ENCODE peak calls at places on chromosome 12, in seven cellular contexts. Q is lower lobe of right lung, P is psoas muscle, Z is heart right ventricle, M is body of pancreas, A is upper lobe of left lung, F is pancreas. C is an unnamed sample. For H3K4me1, the result is how much of the 10 kb centered on the place peaks cover.

GRCh38 chr12:31323466-31324115 is 2.4 kb downstream of the SINHCAF start:
- ATAC-seq in A (no peak), F (peak), M (peak), Q (peak), Z (no peak), P (no peak), C (no peak)

GRCh38 chr12:96048392-96048969 is 13.1 kb upstream of the LTA4H start:
- ATAC-seq in Z (no peak), F (peak), M (no peak), P (no peak), Q (peak), A (peak), C (no peak)

GRCh38 chr12:64583395-64584172 is 26.7 kb upstream of the RASSF3 start:
- ATAC-seq in Z (peak), F (peak), Q (no peak), P (no peak), M (peak), A (no peak), C (no peak)

GRCh38 chr12:69007166-69007857 is 74.3 kb upstream of the CPM start:
- ATAC-seq in A (no peak), Z (peak), M (no peak), P (no peak), F (no peak), Q (peak), C (peak)

GRCh38 chr12:18414671-18415070 is 153.4 kb downstream of the PIK3C2G start:
- ATAC-seq in M (no peak), Z (no peak), F (no peak), A (no peak), P (no peak), Q (no peak), C (no peak)

GRCh38 chr12:12474931-12475485 is 87.7 kb downstream of the DUSP16 start:
- ATAC-seq in P (no peak), Z (peak), A (peak), F (no peak), Q (peak), M (no peak), C (peak)

GRCh38 chr12:65670775-65671174 is 153.5 kb upstream of the HMGA2 start:
- ATAC-seq in A (no peak), M (no peak), P (no peak), Q (no peak), F (no peak), Z (no peak), C (no peak)

GRCh38 chr12:49920241-49920914 is 16.7 kb upstream of the FAIM2 start:
- ATAC-seq in A (no peak), P (no peak), Q (no peak), Z (peak), M (peak), F (no peak), C (peak)

GRCh38 chr12:47302111-47302597 is 222.4 kb upstream of the AMIGO2 start:
- ATAC-seq in M (no peak), A (no peak), F (no peak), Q (no peak), P (no peak), Z (no peak), C (no peak)

GRCh38 chr12:94898388-94898787 is 105.1 kb downstream of the NDUFA12 start:
- ATAC-seq in Q (no peak), Z (no peak), F (no peak), P (no peak), A (no peak), M (no peak), C (no peak)

GRCh38 chr12:65998031-65998430 is 132.5 kb downstream of the LLPH start:
- ATAC-seq in A (no peak), Z (no peak), F (no peak), Q (no peak), P (no peak), M (no peak), C (no peak)

GRCh38 chr12:46609281-46609623 is 216.5 kb downstream of the SLC38A4 start:
- ATAC-seq in Z (no peak), P (no peak), M (no peak), Q (no peak), F (no peak), A (no peak), C (no peak)

GRCh38 chr12:97452839-97453238 is 9.8 kb upstream of the RMST start:
- ATAC-seq in A (no peak), P (no peak), Q (no peak), F (no peak), Z (no peak), M (no peak), C (no peak)

GRCh38 chr12:95766356-95767019 is 24.1 kb downstream of the NTN4 start:
- ATAC-seq in A (no peak), F (no peak), P (no peak), Z (no peak), M (no peak), Q (no peak), C (no peak)

GRCh38 chr12:7068240-7068993 is 7.9 kb downstream of the C1S start:
- ATAC-seq in P (peak), A (peak), Z (peak), F (peak), M (peak), Q (peak), C (no peak)

GRCh38 chr12:15726029-15726756 is 63.0 kb downstream of the EPS8 start:
- ATAC-seq in A (no peak), Q (no peak), P (no peak), F (no peak), M (no peak), Z (peak), C (no peak)

GRCh38 chr12:24822121-24822899 is 126.6 kb downstream of the BCAT1 start:
- ATAC-seq in A (no peak), P (no peak), M (no peak), F (no peak), Z (no peak), Q (no peak), C (peak)

GRCh38 chr12:89417246-89417977 is 65.1 kb upstream of the DUSP6 start:
- ATAC-seq in A (no peak), F (no peak), M (no peak), Z (no peak), P (no peak), Q (peak), C (no peak)

GRCh38 chr12:50626026-50626425 is 121.2 kb downstream of the DIP2B start:
- ATAC-seq in M (no peak), P (no peak), Q (no peak), F (no peak), Z (peak), A (no peak), C (no peak)

GRCh38 chr12:4450551-4451112 is 5.0 kb upstream of the FGF6 start:
- ATAC-seq in Z (peak), F (no peak), A (no peak), P (peak), M (no peak), Q (no peak), C (no peak)

GRCh38 chr12:15208140-15208539 is 13.1 kb downstream of the RERG start:
- ATAC-seq in Z (no peak), Q (no peak), F (no peak), M (no peak), P (peak), A (no peak), C (peak)

GRCh38 chr12:121812921-121813896 is 9.4 kb downstream of the SETD1B start:
- ATAC-seq in Q (no peak), P (no peak), F (peak), Z (peak), M (no peak), A (no peak), C (no peak)

GRCh38 chr12:138898-139534 is 72.4 kb downstream of the IQSEC3 start:
- ATAC-seq in P (no peak), A (no peak), M (peak), Q (peak), Z (peak), F (no peak), C (no peak)

GRCh38 chr12:104477812-104478388 is 21.2 kb downstream of the CHST11 start:
- ATAC-seq in Z (no peak), M (no peak), F (no peak), Q (peak), P (no peak), A (no peak), C (no peak)

GRCh38 chr12:44462729-44463128 is 413.4 kb downstream of the NELL2 start:
- ATAC-seq in F (no peak), Z (no peak), P (no peak), A (no peak), Q (no peak), M (no peak), C (no peak)

GRCh38 chr12:11693068-11693467 is 43.6 kb downstream of the ETV6 start:
- ATAC-seq in P (no peak), Q (peak), M (no peak), A (no peak), F (no peak), Z (no peak), C (peak)

GRCh38 chr12:119183942-119184695 is 5.4 kb downstream of the HSPB8 start:
- ATAC-seq in Z (peak), Q (no peak), P (peak), F (no peak), A (no peak), M (no peak), C (no peak)

GRCh38 chr12:52023182-52023975 is 16.6 kb downstream of the TAMALIN start:
- ATAC-seq in M (peak), A (peak), F (peak), P (peak), Q (peak), Z (peak), C (peak)

GRCh38 chr12:52023976-52024688 is 17.4 kb downstream of the TAMALIN start:
- ATAC-seq in M (no peak), Z (no peak), P (no peak), F (no peak), A (no peak), Q (no peak), C (no peak)

GRCh38 chr12:52020126-52020525 is 13.4 kb downstream of the TAMALIN start:
- ATAC-seq in F (no peak), P (no peak), Q (no peak), A (no peak), Z (no peak), M (no peak), C (no peak)

GRCh38 chr12:52020539-52021336 is 14.0 kb downstream of the TAMALIN start:
- ATAC-seq in P (no peak), M (peak), Q (peak), F (no peak), A (peak), Z (no peak), C (peak)

DNA sequence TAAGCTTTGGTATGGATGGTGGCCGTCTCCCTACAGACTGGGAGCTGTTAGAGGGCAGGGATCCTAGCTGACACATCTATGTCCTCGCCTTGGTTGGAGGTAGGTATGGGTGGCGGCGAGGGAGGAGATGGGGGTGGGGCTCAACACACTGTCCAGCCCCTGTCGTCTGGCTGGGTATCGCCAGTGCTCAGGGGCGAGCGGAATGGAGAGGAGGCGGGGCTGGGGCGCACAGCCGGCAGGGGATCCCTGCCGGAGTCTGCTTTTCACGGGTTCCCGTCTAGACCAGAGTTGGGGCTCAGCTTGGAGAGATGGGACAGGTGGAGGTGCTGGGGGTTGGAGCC is 16.1 kb downstream of the TAMALIN start:
- ATAC-seq in F (peak), P (no peak), A (no peak), M (peak), Q (peak), Z (no peak), C (no peak)
- H3K4me1 ChIP-seq in F (under half), P (under half), A (under half), M (half or more), Q (under half), Z (under half), C (under half)

DNA sequence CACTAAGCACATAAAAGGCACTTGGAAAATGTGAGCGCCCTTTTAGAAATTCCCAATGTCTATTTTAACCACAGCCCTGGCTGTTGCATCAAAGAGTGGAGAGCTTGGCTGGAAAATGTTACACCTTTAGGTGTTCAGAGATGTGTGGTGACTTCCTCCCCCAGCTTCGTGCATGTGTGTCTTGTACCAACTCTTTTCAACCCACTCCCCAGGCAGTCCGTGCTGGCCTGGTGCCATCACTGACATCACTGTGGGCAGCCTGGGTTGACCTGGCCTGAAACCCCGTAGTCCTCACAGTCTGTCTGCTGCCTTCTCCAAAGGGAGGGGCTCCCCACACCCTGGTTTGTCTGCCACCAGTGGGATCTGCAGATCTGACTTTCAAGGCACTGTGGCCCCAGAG is 101.8 kb downstream of the SCARB1 start:
- ATAC-seq in P (no peak), A (no peak), F (no peak), Z (peak), M (no peak), Q (no peak), C (peak)
- H3K4me1 ChIP-seq in P (under half), A (half or more), F (under half), Z (under half), M (under half), Q (under half), C (half or more)

DNA sequence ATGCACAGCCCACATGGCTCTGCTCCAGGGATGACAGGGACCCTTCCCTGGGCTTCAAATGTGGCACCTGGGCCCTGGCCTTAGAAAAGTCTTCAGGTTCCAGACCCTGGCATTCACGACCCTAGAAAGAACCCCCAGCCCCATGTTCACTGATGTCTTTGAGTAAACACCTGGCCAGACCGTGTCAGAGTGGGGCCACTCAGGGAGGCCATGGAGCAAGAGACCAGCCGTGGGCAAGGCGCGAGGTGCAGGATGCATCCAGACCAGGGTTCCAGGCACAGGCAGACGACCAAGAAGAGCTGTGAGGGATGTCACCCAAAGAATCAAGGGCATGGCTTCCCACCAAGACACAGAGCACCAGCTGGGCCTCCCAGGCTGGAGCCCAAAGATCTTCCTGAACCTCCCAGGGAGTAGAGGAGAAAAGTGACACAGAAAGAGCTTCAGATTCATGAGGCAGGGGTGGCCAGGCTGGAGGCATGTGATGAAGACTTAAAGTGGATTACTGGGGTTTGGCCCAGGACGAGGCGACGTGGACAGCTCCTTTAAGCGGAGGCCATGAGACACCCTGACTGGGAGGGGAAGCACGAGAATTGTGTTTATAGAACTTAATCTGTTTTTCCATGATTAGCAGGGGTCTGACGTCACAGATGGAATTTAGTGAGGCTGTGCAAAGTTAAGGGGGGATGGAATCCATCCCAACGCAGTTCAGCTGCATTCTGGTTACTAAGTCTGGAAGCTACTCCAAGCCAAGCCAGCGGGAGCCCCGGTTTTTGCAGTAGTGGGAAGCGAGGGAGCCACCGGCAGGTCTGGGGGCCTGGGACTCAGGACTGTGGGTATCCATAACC is 61.6 kb downstream of the ARL6IP4 start:
- ATAC-seq in P (no peak), Z (no peak), F (no peak), A (no peak), M (no peak), Q (no peak), C (peak)
- H3K4me1 ChIP-seq in P (under half), Z (under half), F (under half), A (under half), M (under half), Q (under half), C (under half)

GRCh38 chr12:103198499-103198898 is 241.0 kb downstream of the ASCL1 start:
- ATAC-seq in A (no peak), M (no peak), Z (no peak), Q (no peak), P (no peak), F (no peak), C (no peak)

GRCh38 chr12:103197725-103198388 is 240.4 kb downstream of the ASCL1 start:
- ATAC-seq in F (no peak), M (no peak), Q (no peak), A (peak), P (no peak), Z (no peak), C (no peak)

GRCh38 chr12:103196467-103196866 is 239.0 kb downstream of the ASCL1 start:
- ATAC-seq in M (no peak), P (no peak), F (no peak), A (no peak), Z (no peak), Q (no peak), C (no peak)
- H3K4me1 ChIP-seq in M (under half), P (under half), F (under half), A (under half), Z (under half), Q (under half), C (under half)

DNA sequence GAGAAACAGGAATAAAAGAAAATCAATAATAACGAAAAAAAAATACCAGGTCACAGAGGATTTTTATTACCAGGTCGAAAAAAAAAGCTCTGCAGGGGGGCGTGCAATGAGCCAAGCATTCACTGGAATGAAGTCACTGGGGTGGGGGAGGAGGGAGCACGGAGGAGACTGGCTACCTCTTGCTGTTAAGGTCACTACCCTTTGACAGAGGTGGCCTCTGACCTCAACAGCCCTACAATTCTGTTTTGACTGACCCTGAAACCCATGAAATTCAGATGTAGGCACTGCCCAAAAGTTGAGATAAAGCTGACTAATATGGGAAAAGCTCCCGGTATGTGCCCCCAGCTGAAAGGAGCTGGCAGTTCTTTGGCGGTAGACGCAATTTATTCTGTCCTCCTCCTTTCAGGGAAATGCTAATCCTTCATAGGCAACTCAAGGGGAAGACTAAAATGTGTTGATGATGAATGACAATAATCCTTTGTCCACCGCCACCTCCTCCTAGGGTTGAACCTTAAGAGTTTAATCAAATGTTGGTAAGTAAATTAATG is 6.5 kb upstream of the RIC8B start:
- ATAC-seq in F (peak), A (no peak), P (no peak), Z (no peak), M (peak), Q (no peak), C (no peak)
- H3K4me1 ChIP-seq in F (under half), A (under half), P (under half), Z (under half), M (under half), Q (under half), C (under half)

GRCh38 chr12:3217683-3218079 is 140.5 kb downstream of the TSPAN9 start:
- ATAC-seq in A (no peak), P (no peak), F (no peak), Z (no peak), M (no peak), Q (no peak), C (no peak)
- H3K4me1 ChIP-seq in A (under half), P (under half), F (under half), Z (half or more), M (under half), Q (under half), C (under half)

C was measured in gastroesophageal sphincter.